ENCODE peak calls at places on chromosome 9, in nine cellular contexts. M, X, F, N, E, L, J, T and C are unnamed samples.

GRCh38 chr9:114282104-114282485 is 40.8 kb upstream of the ORM1 start:
- DNase-seq in M (no peak), X (no peak), F (no peak), N (no peak), E (no peak), L (no peak), J (no peak), T (no peak), C (no peak)

GRCh38 chr9:130606887-130607582 is 27.7 kb downstream of the FUBP3 start:
- DNase-seq in M (no peak), X (no peak), F (no peak), N (no peak), E (no peak), L (peak), J (no peak), T (no peak), C (no peak)

GRCh38 chr9:4423207-4423610 is 67.1 kb upstream of the SLC1A1 start:
- DNase-seq in M (peak), X (no peak), F (no peak), N (no peak), E (no peak), L (no peak), J (no peak), T (no peak), C (no peak)

GRCh38 chr9:68999393-69000105 is 14.4 kb downstream of the PRKACG start:
- DNase-seq in M (peak), X (peak), F (peak), N (peak), E (peak), L (peak), J (peak), T (peak), C (peak)

GRCh38 chr9:36192196-36192595 is 1.5 kb downstream of the CLTA start:
- DNase-seq in M (peak), X (no peak), F (no peak), N (no peak), E (no peak), L (peak), J (no peak), T (no peak), C (no peak)

GRCh38 chr9:76004526-76004925 is 114.1 kb downstream of the PCSK5 start:
- DNase-seq in M (no peak), X (no peak), F (no peak), N (no peak), E (no peak), L (no peak), J (no peak), T (no peak), C (peak)

GRCh38 chr9:6680797-6681146 is 35.2 kb upstream of the GLDC start:
- DNase-seq in M (peak), X (peak), F (peak), N (peak), E (no peak), L (peak), J (peak), T (peak), C (peak)

GRCh38 chr9:37301369-37302172 is 120.9 kb upstream of the GRHPR start:
- DNase-seq in M (no peak), X (no peak), F (no peak), N (no peak), E (no peak), L (no peak), J (no peak), T (no peak), C (no peak)

GRCh38 chr9:91117959-91118651 is 243.6 kb downstream of the AUH start:
- DNase-seq in M (peak), X (peak), F (no peak), N (peak), E (peak), L (peak), J (peak), T (no peak), C (peak)

GRCh38 chr9:136185596-136185995 is 19.3 kb downstream of the LHX3 start:
- DNase-seq in M (no peak), X (no peak), F (no peak), N (no peak), E (no peak), L (no peak), J (no peak), T (no peak), C (no peak)

GRCh38 chr9:134388289-134388808 is 62.1 kb downstream of the RXRA start:
- DNase-seq in M (no peak), X (no peak), F (no peak), N (no peak), E (no peak), L (no peak), J (no peak), T (no peak), C (no peak)

GRCh38 chr9:128633057-128633456 is 23.6 kb downstream of the DYNC2I2 start:
- DNase-seq in M (no peak), X (no peak), F (no peak), N (no peak), E (no peak), L (no peak), J (no peak), T (no peak), C (no peak)

GRCh38 chr9:95718263-95718662 is 157.2 kb upstream of the ERCC6L2 start:
- DNase-seq in M (no peak), X (no peak), F (no peak), N (no peak), E (no peak), L (no peak), J (no peak), T (no peak), C (no peak)